ENCODE peak calls at places on chromosomes 5 and 9, in six cellular contexts. One of them, this sample, is unnamed.

GRCh38 chr9:98887918-98888510 is 55.7 kb upstream of the COL15A1 start:
- DNase-seq in fibroblast of the aortic adventitia: no peak
- DNase-seq in AG10803: no peak
- DNase-seq in fibroblast of lung: no peak
- DNase-seq in epithelial cell of esophagus: peak
- DNase-seq in ovary: no peak
- DNase-seq in this sample: no peak

GRCh38 chr5:141492168-141492885 is 3.4 kb downstream of the PCDHGC5 start:
- DNase-seq in fibroblast of the aortic adventitia: no peak
- DNase-seq in AG10803: no peak
- DNase-seq in fibroblast of lung: no peak
- DNase-seq in epithelial cell of esophagus: no peak
- DNase-seq in ovary: no peak
- DNase-seq in this sample: no peak

GRCh38 chr9:90459321-90459720 is 183.3 kb downstream of the DIRAS2 start:
- DNase-seq in fibroblast of the aortic adventitia: no peak
- DNase-seq in AG10803: no peak
- DNase-seq in fibroblast of lung: no peak
- DNase-seq in epithelial cell of esophagus: no peak
- DNase-seq in ovary: no peak
- DNase-seq in this sample: no peak

GRCh38 chr9:121156263-121156731 is 45.4 kb downstream of the RAB14 start:
- DNase-seq in fibroblast of the aortic adventitia: peak
- DNase-seq in AG10803: peak
- DNase-seq in fibroblast of lung: peak
- DNase-seq in epithelial cell of esophagus: peak
- DNase-seq in ovary: no peak
- DNase-seq in this sample: peak

GRCh38 chr5:121816164-121816563 is 35.5 kb upstream of the FTMT start:
- DNase-seq in fibroblast of the aortic adventitia: no peak
- DNase-seq in AG10803: no peak
- DNase-seq in fibroblast of lung: no peak
- DNase-seq in epithelial cell of esophagus: no peak
- DNase-seq in ovary: no peak
- DNase-seq in this sample: no peak

GRCh38 chr5:73851782-73852181 is 225.8 kb downstream of the ARHGEF28 start:
- DNase-seq in fibroblast of the aortic adventitia: no peak
- DNase-seq in AG10803: no peak
- DNase-seq in fibroblast of lung: no peak
- DNase-seq in epithelial cell of esophagus: no peak
- DNase-seq in ovary: no peak
- DNase-seq in this sample: no peak

GRCh38 chr5:55758714-55759113 is 20.9 kb downstream of the DDX4 start:
- DNase-seq in fibroblast of the aortic adventitia: no peak
- DNase-seq in AG10803: no peak
- DNase-seq in fibroblast of lung: no peak
- DNase-seq in epithelial cell of esophagus: no peak
- DNase-seq in ovary: no peak
- DNase-seq in this sample: no peak

GRCh38 chr9:111037744-111038335 is 430 bp downstream of the LPAR1 start:
- DNase-seq in fibroblast of the aortic adventitia: peak
- DNase-seq in AG10803: peak
- DNase-seq in fibroblast of lung: peak
- DNase-seq in epithelial cell of esophagus: peak
- DNase-seq in ovary: peak
- DNase-seq in this sample: peak

GRCh38 chr9:98867434-98868168 is 60.1 kb downstream of the GALNT12 start:
- DNase-seq in fibroblast of the aortic adventitia: peak
- DNase-seq in AG10803: peak
- DNase-seq in fibroblast of lung: peak
- DNase-seq in epithelial cell of esophagus: no peak
- DNase-seq in ovary: peak
- DNase-seq in this sample: peak

GRCh38 chr5:136205061-136205702 is 12.2 kb upstream of the SMIM32 start:
- DNase-seq in fibroblast of the aortic adventitia: no peak
- DNase-seq in AG10803: no peak
- DNase-seq in fibroblast of lung: no peak
- DNase-seq in epithelial cell of esophagus: no peak
- DNase-seq in ovary: no peak
- DNase-seq in this sample: no peak

GRCh38 chr5:78411596-78411995 is 51.2 kb downstream of the SCAMP1 start:
- DNase-seq in fibroblast of the aortic adventitia: no peak
- DNase-seq in AG10803: no peak
- DNase-seq in fibroblast of lung: peak
- DNase-seq in epithelial cell of esophagus: no peak
- DNase-seq in ovary: no peak
- DNase-seq in this sample: no peak

GRCh38 chr9:2727966-2728613 is 10.8 kb downstream of the KCNV2 start:
- DNase-seq in fibroblast of the aortic adventitia: peak
- DNase-seq in AG10803: peak
- DNase-seq in fibroblast of lung: peak
- DNase-seq in epithelial cell of esophagus: peak
- DNase-seq in ovary: peak
- DNase-seq in this sample: peak

GRCh38 chr9:134325813-134326753 is at the start of gene RXRA:
- DNase-seq in fibroblast of the aortic adventitia: peak
- DNase-seq in AG10803: peak
- DNase-seq in fibroblast of lung: peak
- DNase-seq in epithelial cell of esophagus: peak
- DNase-seq in ovary: peak
- DNase-seq in this sample: peak

GRCh38 chr5:110514030-110514429 is 212.4 kb downstream of the TMEM232 start:
- DNase-seq in fibroblast of the aortic adventitia: no peak
- DNase-seq in AG10803: no peak
- DNase-seq in fibroblast of lung: no peak
- DNase-seq in epithelial cell of esophagus: no peak
- DNase-seq in ovary: no peak
- DNase-seq in this sample: no peak

GRCh38 chr5:37841223-37841622 is 1.4 kb upstream of the GDNF start:
- DNase-seq in fibroblast of the aortic adventitia: no peak
- DNase-seq in AG10803: no peak
- DNase-seq in fibroblast of lung: no peak
- DNase-seq in epithelial cell of esophagus: peak
- DNase-seq in ovary: no peak
- DNase-seq in this sample: no peak

GRCh38 chr5:92329759-92330158 is 946.6 kb upstream of the ARRDC3 start:
- DNase-seq in fibroblast of the aortic adventitia: no peak
- DNase-seq in AG10803: no peak
- DNase-seq in fibroblast of lung: no peak
- DNase-seq in epithelial cell of esophagus: no peak
- DNase-seq in ovary: no peak
- DNase-seq in this sample: no peak

GRCh38 chr5:104241051-104241450 is 678.5 kb upstream of the NUDT12 start:
- DNase-seq in fibroblast of the aortic adventitia: no peak
- DNase-seq in AG10803: no peak
- DNase-seq in fibroblast of lung: no peak
- DNase-seq in epithelial cell of esophagus: peak
- DNase-seq in ovary: no peak
- DNase-seq in this sample: no peak

GRCh38 chr5:149999866-150000260 is 591 bp downstream of the TIGD6 start:
- DNase-seq in fibroblast of the aortic adventitia: no peak
- DNase-seq in AG10803: no peak
- DNase-seq in fibroblast of lung: no peak
- DNase-seq in epithelial cell of esophagus: no peak
- DNase-seq in ovary: no peak
- DNase-seq in this sample: no peak

GRCh38 chr5:149999359-149999758 is 1.1 kb downstream of the TIGD6 start:
- DNase-seq in fibroblast of the aortic adventitia: peak
- DNase-seq in AG10803: no peak
- DNase-seq in fibroblast of lung: no peak
- DNase-seq in epithelial cell of esophagus: peak
- DNase-seq in ovary: no peak
- DNase-seq in this sample: no peak

GRCh38 chr5:150000990-150001659 is 586 bp downstream of the HMGXB3 start:
- DNase-seq in fibroblast of the aortic adventitia: peak
- DNase-seq in AG10803: peak
- DNase-seq in fibroblast of lung: peak
- DNase-seq in epithelial cell of esophagus: peak
- DNase-seq in ovary: no peak
- DNase-seq in this sample: peak

GRCh38 chr5:150001660-150002493 is 1.3 kb downstream of the HMGXB3 start:
- DNase-seq in fibroblast of the aortic adventitia: peak
- DNase-seq in AG10803: peak
- DNase-seq in fibroblast of lung: peak
- DNase-seq in epithelial cell of esophagus: peak
- DNase-seq in ovary: no peak
- DNase-seq in this sample: peak

DNA sequence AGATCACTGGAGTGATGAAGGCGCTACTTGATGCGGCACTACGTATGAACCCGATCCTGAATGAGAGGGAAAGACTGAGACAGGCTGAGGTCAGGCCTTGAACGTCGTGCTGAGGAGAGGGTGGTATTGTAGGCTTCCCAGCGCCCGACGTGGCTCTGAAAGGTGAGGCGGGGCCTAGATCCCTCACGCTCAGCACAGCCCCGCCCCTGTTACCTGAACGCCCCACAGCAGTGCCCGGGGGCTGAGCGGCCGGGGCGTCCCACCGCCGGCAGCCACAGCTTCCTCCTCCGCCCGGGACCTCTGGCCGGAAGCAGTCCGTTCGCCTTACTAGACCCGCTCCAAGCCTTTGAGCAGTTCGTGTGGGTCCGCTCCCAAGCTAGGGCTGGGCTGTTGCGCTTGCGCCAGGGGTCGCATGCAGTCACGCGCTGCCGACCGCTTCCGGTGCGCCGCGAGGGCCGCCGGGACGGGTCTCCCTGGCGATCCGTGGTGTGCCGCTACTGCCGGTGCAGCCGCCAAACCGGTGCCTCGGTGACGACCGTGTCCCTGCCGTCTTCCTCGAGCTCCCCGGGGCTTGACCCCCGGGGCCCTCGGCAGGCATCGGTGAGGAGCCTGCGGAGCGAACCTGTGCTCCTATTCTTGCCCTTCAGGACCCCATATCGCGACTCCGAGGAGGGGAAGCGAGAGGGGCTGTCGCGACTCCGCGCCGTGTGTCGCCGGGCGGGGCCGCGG is at the start of the genes HMGXB3 and TIGD6:
- DNase-seq in fibroblast of the aortic adventitia: peak
- DNase-seq in AG10803: peak
- DNase-seq in fibroblast of lung: peak
- DNase-seq in epithelial cell of esophagus: peak
- DNase-seq in ovary: peak
- DNase-seq in this sample: peak
- TF ChIP-seq CTCF in fibroblast of the aortic adventitia: no peak
- TF ChIP-seq CTCF in AG10803: peak
- TF ChIP-seq CTCF in fibroblast of lung: no peak
- TF ChIP-seq CTCF in epithelial cell of esophagus: peak
- TF ChIP-seq CTCF in ovary: peak
- TF ChIP-seq CTCF in this sample: no peak

GRCh38 chr5:1886634-1887399 is 4.1 kb upstream of the IRX4 start:
- DNase-seq in fibroblast of the aortic adventitia: no peak
- DNase-seq in AG10803: no peak
- DNase-seq in fibroblast of lung: no peak
- DNase-seq in epithelial cell of esophagus: peak
- DNase-seq in ovary: no peak
- DNase-seq in this sample: no peak

GRCh38 chr5:1883925-1884637 is 1.4 kb upstream of the IRX4 start:
- DNase-seq in fibroblast of the aortic adventitia: no peak
- DNase-seq in AG10803: no peak
- DNase-seq in fibroblast of lung: no peak
- DNase-seq in epithelial cell of esophagus: peak
- DNase-seq in ovary: no peak
- DNase-seq in this sample: no peak

GRCh38 chr5:1885777-1886633 is 3.3 kb upstream of the IRX4 start:
- DNase-seq in fibroblast of the aortic adventitia: no peak
- DNase-seq in AG10803: no peak
- DNase-seq in fibroblast of lung: no peak
- DNase-seq in epithelial cell of esophagus: peak
- DNase-seq in ovary: no peak
- DNase-seq in this sample: no peak

GRCh38 chr5:1884638-1885475 is 2.1 kb upstream of the IRX4 start:
- DNase-seq in fibroblast of the aortic adventitia: no peak
- DNase-seq in AG10803: no peak
- DNase-seq in fibroblast of lung: no peak
- DNase-seq in epithelial cell of esophagus: peak
- DNase-seq in ovary: no peak
- DNase-seq in this sample: no peak

DNA sequence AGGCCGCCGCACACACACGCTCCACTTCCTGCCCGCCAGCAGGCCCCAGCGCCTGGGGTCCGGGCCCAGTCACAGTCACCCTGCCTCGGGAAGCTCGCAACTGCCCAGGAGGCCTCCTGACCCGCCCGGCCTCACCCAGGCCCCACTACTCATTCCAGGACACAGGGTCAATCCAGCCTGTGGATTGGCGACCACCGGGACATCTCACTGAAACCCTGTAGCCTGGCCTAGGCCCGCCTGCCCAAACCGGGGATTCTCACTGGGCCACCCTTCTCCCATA is 2.7 kb upstream of the IRX4 start:
- DNase-seq in fibroblast of the aortic adventitia: no peak
- DNase-seq in AG10803: no peak
- DNase-seq in fibroblast of lung: no peak
- DNase-seq in epithelial cell of esophagus: peak
- DNase-seq in ovary: no peak
- DNase-seq in this sample: no peak
- H3K4me3 ChIP-seq in fibroblast of the aortic adventitia: no peak
- H3K4me3 ChIP-seq in AG10803: no peak
- H3K4me3 ChIP-seq in fibroblast of lung: no peak
- H3K4me3 ChIP-seq in epithelial cell of esophagus: peak
- H3K4me3 ChIP-seq in ovary: no peak
- H3K4me3 ChIP-seq in this sample: no peak

DNA sequence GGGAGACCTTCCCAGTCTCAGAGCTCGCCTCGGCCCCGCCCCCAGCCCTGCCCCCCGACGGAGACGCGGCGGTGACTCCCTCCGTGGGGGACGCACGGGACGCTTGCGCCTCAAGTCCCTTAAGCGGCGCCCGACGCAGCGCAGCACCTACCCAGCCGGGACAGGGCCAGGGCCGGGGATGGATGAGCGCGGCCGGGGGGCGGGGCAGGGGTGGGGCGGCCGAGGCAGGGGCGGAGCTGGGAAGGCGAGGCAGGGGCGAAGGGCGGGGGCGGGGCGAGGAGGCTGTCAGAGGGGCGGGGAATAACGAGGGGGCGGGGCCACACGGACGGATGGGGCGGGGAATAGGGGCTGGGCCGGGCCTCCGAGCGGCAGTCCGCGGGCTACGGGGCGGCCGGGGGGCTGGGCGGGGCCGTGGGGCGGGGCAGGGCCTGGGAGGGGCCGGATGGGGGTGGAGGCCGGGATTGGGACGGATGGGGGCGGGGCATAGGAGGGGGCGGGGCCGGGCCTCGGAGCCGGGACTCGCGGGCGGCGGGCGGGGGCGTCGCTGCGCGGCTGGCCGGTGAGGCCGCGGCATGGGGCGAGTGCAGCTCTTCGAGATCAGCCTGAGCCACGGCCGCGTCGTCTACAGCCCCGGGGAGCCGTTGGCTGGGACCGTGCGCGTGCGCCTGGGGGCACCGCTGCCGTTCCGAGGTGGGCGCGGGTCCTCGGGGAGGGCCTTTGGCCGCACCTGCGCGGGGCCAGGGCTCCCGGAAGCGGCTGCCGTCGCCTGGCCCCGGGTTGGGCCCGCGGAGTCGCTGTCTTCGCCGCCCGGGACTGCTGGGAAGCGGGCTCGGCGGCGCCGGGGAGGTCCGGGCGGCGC is at the start of gene ARRDC1:
- DNase-seq in fibroblast of the aortic adventitia: peak
- DNase-seq in AG10803: peak
- DNase-seq in fibroblast of lung: peak
- DNase-seq in epithelial cell of esophagus: peak
- DNase-seq in ovary: peak
- DNase-seq in this sample: peak
- TF ChIP-seq CTCF in fibroblast of the aortic adventitia: no peak
- TF ChIP-seq CTCF in AG10803: no peak
- TF ChIP-seq CTCF in fibroblast of lung: no peak
- TF ChIP-seq CTCF in epithelial cell of esophagus: no peak
- TF ChIP-seq CTCF in ovary: no peak
- TF ChIP-seq CTCF in this sample: no peak

GRCh38 chr5:174312270-174312617 is 266.7 kb downstream of the NSG2 start:
- DNase-seq in fibroblast of the aortic adventitia: no peak
- DNase-seq in AG10803: no peak
- DNase-seq in fibroblast of lung: no peak
- DNase-seq in epithelial cell of esophagus: no peak
- DNase-seq in ovary: no peak
- DNase-seq in this sample: no peak
- H3K4me3 ChIP-seq in fibroblast of the aortic adventitia: peak
- H3K4me3 ChIP-seq in AG10803: no peak
- H3K4me3 ChIP-seq in fibroblast of lung: no peak
- H3K4me3 ChIP-seq in epithelial cell of esophagus: no peak
- H3K4me3 ChIP-seq in ovary: no peak
- H3K4me3 ChIP-seq in this sample: no peak

This sample was measured in foreskin fibroblast.